ENCODE peak calls at places on chromosomes 1 and 21, in ten cellular contexts. O is H54, K is stomach, I is GM12892, X is lower leg skin, E is K562, B is sigmoid colon, M is NB4, T is testis, F is IMR-90. S is an unnamed sample.

GRCh38 chr1:11496551-11497080 is 17.7 kb downstream of the DISP3 start:
- DNase-seq in O (no peak), K (no peak), I (no peak), X (peak), E (no peak), B (peak), M (no peak), T (no peak), F (no peak), S (no peak)

GRCh38 chr1:92583821-92584760 is 97.4 kb upstream of the GFI1 start:
- DNase-seq in O (no peak), K (no peak), I (no peak), X (no peak), E (no peak), B (no peak), M (peak), T (no peak), F (peak), S (no peak)

GRCh38 chr1:59107516-59107915 is 189.4 kb upstream of the FGGY start:
- DNase-seq in O (no peak), K (peak), I (no peak), X (peak), E (no peak), B (peak), M (peak), T (peak), F (no peak), S (peak)

GRCh38 chr1:180633092-180634045 is 1.5 kb downstream of the XPR1 start:
- DNase-seq in O (no peak), K (no peak), I (no peak), X (no peak), E (peak), B (no peak), M (peak), T (no peak), F (peak), S (no peak)

GRCh38 chr1:25702101-25702775 is 85.6 kb downstream of the MAN1C1 start:
- DNase-seq in O (no peak), K (no peak), I (no peak), X (peak), E (no peak), B (peak), M (no peak), T (no peak), F (peak), S (no peak)

GRCh38 chr1:54081306-54082270 is 28.2 kb downstream of the TCEANC2 start:
- DNase-seq in O (peak), K (peak), I (peak), X (no peak), E (peak), B (peak), M (peak), T (peak), F (peak), S (peak)

GRCh38 chr1:215777370-215777925 is 210.3 kb downstream of the KCTD3 start:
- DNase-seq in O (no peak), K (no peak), I (no peak), X (no peak), E (no peak), B (no peak), M (no peak), T (no peak), F (peak), S (no peak)

GRCh38 chr1:108646661-108647269 is 14.1 kb downstream of the HENMT1 start:
- DNase-seq in O (no peak), K (peak), I (no peak), X (peak), E (peak), B (peak), M (peak), T (peak), F (peak), S (peak)

GRCh38 chr1:109261006-109261405 is 11.7 kb downstream of the CELSR2 start:
- DNase-seq in O (no peak), K (no peak), I (no peak), X (no peak), E (no peak), B (no peak), M (no peak), T (no peak), F (no peak), S (no peak)

GRCh38 chr1:43766818-43767525 is 59.6 kb downstream of the ST3GAL3 start:
- DNase-seq in O (no peak), K (no peak), I (no peak), X (no peak), E (no peak), B (no peak), M (peak), T (no peak), F (peak), S (no peak)

GRCh38 chr1:164588388-164589341 is 29.7 kb downstream of the PBX1 start:
- DNase-seq in O (no peak), K (no peak), I (no peak), X (peak), E (no peak), B (peak), M (no peak), T (peak), F (peak), S (peak)

GRCh38 chr1:108097057-108097456 is 103.1 kb downstream of the SLC25A24 start:
- DNase-seq in O (no peak), K (no peak), I (no peak), X (no peak), E (no peak), B (no peak), M (peak), T (no peak), F (no peak), S (no peak)

GRCh38 chr1:158330390-158330789 is 941 bp downstream of the CD1B start:
- DNase-seq in O (no peak), K (no peak), I (no peak), X (no peak), E (no peak), B (no peak), M (no peak), T (no peak), F (no peak), S (no peak)

GRCh38 chr1:221919743-221920142 is 177.9 kb upstream of the DUSP10 start:
- DNase-seq in O (no peak), K (no peak), I (no peak), X (no peak), E (no peak), B (no peak), M (no peak), T (no peak), F (no peak), S (no peak)

GRCh38 chr21:38244885-38245869 is 11.6 kb upstream of the KCNJ15 start:
- DNase-seq in O (peak), K (no peak), I (no peak), X (no peak), E (no peak), B (no peak), M (peak), T (no peak), F (peak), S (peak)

GRCh38 chr1:30534551-30534940 is 188.8 kb downstream of the MATN1 start:
- DNase-seq in O (no peak), K (no peak), I (no peak), X (no peak), E (no peak), B (no peak), M (no peak), T (no peak), F (no peak), S (no peak)

GRCh38 chr1:91804546-91805023 is 81.4 kb downstream of the TGFBR3 start:
- DNase-seq in O (peak), K (no peak), I (no peak), X (peak), E (peak), B (no peak), M (peak), T (no peak), F (no peak), S (no peak)

GRCh38 chr21:31142600-31142999 is 104.3 kb upstream of the KRTAP19-8 start:
- DNase-seq in O (no peak), K (no peak), I (no peak), X (no peak), E (no peak), B (no peak), M (peak), T (no peak), F (no peak), S (no peak)

GRCh38 chr1:206907304-206907991 is 10.2 kb downstream of the IL24 start:
- DNase-seq in O (no peak), K (no peak), I (no peak), X (no peak), E (peak), B (no peak), M (peak), T (peak), F (no peak), S (peak)

GRCh38 chr1:54335396-54336056 is 70.7 kb downstream of the SSBP3 start:
- DNase-seq in O (peak), K (peak), I (no peak), X (peak), E (no peak), B (peak), M (peak), T (peak), F (peak), S (peak)

GRCh38 chr1:7839526-7839925 is 13.3 kb downstream of the UTS2 start:
- DNase-seq in O (no peak), K (no peak), I (no peak), X (no peak), E (no peak), B (no peak), M (no peak), T (no peak), F (no peak), S (no peak)

GRCh38 chr1:245500546-245500945 is 345.8 kb downstream of the KIF26B start:
- DNase-seq in O (no peak), K (no peak), I (no peak), X (no peak), E (no peak), B (no peak), M (peak), T (no peak), F (peak), S (no peak)

GRCh38 chr1:89460348-89460747 is 64.3 kb upstream of the LRRC8B start:
- DNase-seq in O (no peak), K (no peak), I (no peak), X (no peak), E (no peak), B (no peak), M (no peak), T (no peak), F (no peak), S (no peak)

GRCh38 chr1:24107462-24108225 is 4.3 kb downstream of the MYOM3 start:
- DNase-seq in O (peak), K (no peak), I (no peak), X (peak), E (no peak), B (no peak), M (no peak), T (no peak), F (peak), S (no peak)

GRCh38 chr1:156865865-156866678 is 5.4 kb downstream of the NTRK1 start:
- DNase-seq in O (no peak), K (no peak), I (no peak), X (no peak), E (peak), B (no peak), M (peak), T (no peak), F (no peak), S (no peak)

GRCh38 chr1:41381691-41382530 is 20.7 kb downstream of the FOXO6 start:
- DNase-seq in O (no peak), K (peak), I (peak), X (no peak), E (no peak), B (peak), M (no peak), T (no peak), F (no peak), S (peak)
- TF ChIP-seq POLR2A in O (no peak), K (no peak), I (no peak), X (no peak), E (no peak), B (no peak), M (no peak), T (no peak), F (no peak), S (no peak)

GRCh38 chr1:230425252-230426061 is 675 bp downstream of the PGBD5 start:
- DNase-seq in O (no peak), K (no peak), I (no peak), X (no peak), E (no peak), B (no peak), M (peak), T (peak), F (no peak), S (peak)

GRCh38 chr1:230427477-230427876 is 1.3 kb upstream of the PGBD5 start:
- DNase-seq in O (no peak), K (no peak), I (no peak), X (no peak), E (no peak), B (no peak), M (no peak), T (no peak), F (no peak), S (no peak)

GRCh38 chr1:230427981-230428380 is 1.8 kb upstream of the PGBD5 start:
- DNase-seq in O (no peak), K (no peak), I (no peak), X (no peak), E (no peak), B (no peak), M (no peak), T (no peak), F (no peak), S (no peak)

GRCh38 chr1:230424440-230425251 is 1.5 kb downstream of the PGBD5 start:
- DNase-seq in O (no peak), K (no peak), I (no peak), X (no peak), E (no peak), B (no peak), M (peak), T (peak), F (no peak), S (peak)

DNA sequence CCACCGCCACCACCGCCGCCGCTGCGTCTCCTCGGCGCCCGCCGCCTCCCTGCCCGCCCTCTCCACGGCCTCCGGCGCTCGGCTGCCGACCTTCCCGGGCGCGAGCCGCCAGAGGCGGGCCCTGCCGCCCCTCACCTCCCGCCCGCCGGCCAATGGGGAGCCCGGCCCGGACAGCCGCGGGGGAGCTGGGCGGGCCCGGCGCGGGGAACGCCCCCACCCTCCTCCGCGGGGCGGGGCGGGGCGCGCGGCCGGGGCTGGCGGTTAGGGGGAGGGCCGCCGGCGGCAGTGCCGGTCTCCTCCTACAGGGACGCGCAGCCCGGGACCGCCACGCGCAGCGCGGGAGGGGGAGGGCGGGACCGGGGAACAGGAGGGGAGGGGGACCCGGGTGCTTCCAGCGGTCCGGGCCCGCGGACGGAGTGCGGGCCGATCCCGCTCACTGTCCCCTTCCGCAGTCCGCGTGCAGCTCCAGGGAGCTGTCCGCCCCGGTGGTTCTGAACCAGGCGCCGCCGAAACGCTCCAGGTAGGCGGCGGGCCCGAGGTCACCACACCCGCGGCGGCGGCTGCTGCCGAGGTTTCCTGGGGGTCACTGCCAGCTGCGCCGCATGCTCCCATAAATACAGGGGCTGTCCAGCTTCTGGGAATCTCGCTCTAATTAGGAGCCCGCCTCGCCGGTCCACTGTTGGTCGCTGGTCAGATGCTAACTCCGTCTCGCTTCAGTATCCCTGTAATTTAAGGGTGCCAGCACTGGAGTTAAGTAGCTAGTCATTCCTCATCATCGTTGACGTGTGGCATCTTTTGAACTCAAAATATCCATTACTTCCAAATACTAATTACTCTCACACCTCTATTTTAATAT is at the start of gene PGBD5:
- DNase-seq in O (peak), K (peak), I (peak), X (no peak), E (peak), B (peak), M (peak), T (peak), F (peak), S (peak)
- TF ChIP-seq POLR2A in O (no peak), K (no peak), I (no peak), X (no peak), E (no peak), B (no peak), M (peak), T (no peak), F (no peak), S (peak)

GRCh38 chr1:118912574-118912973 is 75.6 kb downstream of the TBX15 start:
- DNase-seq in O (no peak), K (no peak), I (no peak), X (no peak), E (no peak), B (no peak), M (no peak), T (no peak), F (no peak), S (no peak)
- TF ChIP-seq POLR2A in O (no peak), K (no peak), I (no peak), X (no peak), E (no peak), B (no peak), M (no peak), T (no peak), F (no peak), S (no peak)

GRCh38 chr21:32572574-32573420 is 12.5 kb downstream of the TCP10L start:
- DNase-seq in O (no peak), K (peak), I (no peak), X (peak), E (peak), B (no peak), M (no peak), T (no peak), F (no peak), S (peak)

GRCh38 chr21:32565856-32566465 is 19.4 kb downstream of the TCP10L start:
- DNase-seq in O (no peak), K (no peak), I (no peak), X (no peak), E (no peak), B (no peak), M (no peak), T (no peak), F (peak), S (no peak)

GRCh38 chr21:32566990-32567389 is 18.3 kb downstream of the TCP10L start:
- DNase-seq in O (no peak), K (no peak), I (no peak), X (no peak), E (no peak), B (no peak), M (no peak), T (no peak), F (no peak), S (no peak)

GRCh38 chr21:32570456-32570855 is 14.9 kb downstream of the TCP10L start:
- DNase-seq in O (no peak), K (no peak), I (no peak), X (no peak), E (no peak), B (no peak), M (no peak), T (no peak), F (no peak), S (no peak)

GRCh38 chr21:32569261-32570230 is 15.8 kb downstream of the TCP10L start:
- DNase-seq in O (peak), K (peak), I (peak), X (peak), E (peak), B (peak), M (peak), T (peak), F (peak), S (peak)
- TF ChIP-seq POLR2A in O (peak), K (no peak), I (no peak), X (no peak), E (no peak), B (no peak), M (no peak), T (no peak), F (no peak), S (peak)